ENCODE peak calls at places on chromosomes 2 and 18, in eight cellular contexts. U is activated T-cell treated with anti-CD3 and anti-CD28 coated beads for 1 hour; K is brain microvascular endothelial cell; O is stimulated activated CD4-positive, alpha-beta T cell treated with anti-CD3 and anti-CD28 coated beads, Interleukin-15, amount 100 ng/mL, for 1 hour; C is activated CD4-positive, alpha-beta T cell treated with anti-CD3 and anti-CD28 coated beads, Interleukin-2, amount 50 U/mL, for 4 hours; T is kidney; Y is putamen; J is cardiac fibroblast. W is an unnamed sample.

GRCh38 chr2:169815849-169816248 is 8.9 kb downstream of the METTL5 start:
- DNase-seq in U (no peak), C (no peak), Y (no peak), J (peak; percentile 92), O (no peak), T (no peak), K (peak; percentile 86), W (no peak)

GRCh38 chr2:152223997-152224396 is 48.4 kb upstream of the STAM2 start:
- DNase-seq in K (no peak), T (no peak), U (no peak), Y (peak; percentile 9), C (no peak), J (no peak), O (no peak), W (no peak)

GRCh38 chr2:85999131-85999831 is 106.4 kb downstream of the POLR1A start:
- DNase-seq in U (peak; percentile 11), K (peak; percentile 54), C (peak; percentile 23), O (no peak), Y (no peak), T (no peak), J (peak; percentile 46), W (no peak)

GRCh38 chr2:70603066-70603465 is 49.4 kb upstream of the TGFA start:
- DNase-seq in Y (no peak), C (no peak), K (no peak), O (no peak), T (no peak), U (no peak), J (no peak), W (no peak)

GRCh38 chr2:161418715-161419337 is 2.7 kb downstream of the TBR1 start:
- DNase-seq in O (no peak), C (no peak), U (no peak), K (no peak), Y (no peak), J (no peak), T (no peak), W (no peak)

GRCh38 chr2:207428573-207428972 is 101.2 kb upstream of the CREB1 start:
- DNase-seq in J (no peak), U (no peak), T (no peak), O (no peak), Y (no peak), K (no peak), C (no peak), W (no peak)

GRCh38 chr18:2337552-2338141 is 233.7 kb downstream of the METTL4 start:
- DNase-seq in C (peak; percentile 35), U (peak; percentile 32), K (peak; percentile 31), Y (no peak), T (no peak), J (peak; percentile 61), O (peak; percentile 12), W (no peak)

GRCh38 chr2:188235364-188235763 is 56.3 kb upstream of the GULP1 start:
- DNase-seq in J (no peak), U (no peak), Y (no peak), T (no peak), K (no peak), C (no peak), O (no peak), W (no peak)

GRCh38 chr2:188978291-188979081 is 4.3 kb downstream of the COL3A1 start:
- DNase-seq in T (no peak), C (no peak), O (no peak), Y (no peak), K (peak; percentile 70), J (peak; percentile 88), U (no peak), W (no peak)

GRCh38 chr2:196336715-196337617 is 165.6 kb upstream of the STK17B start:
- DNase-seq in U (peak; percentile 3), K (no peak), T (no peak), O (no peak), Y (peak; percentile 15), J (peak; percentile 67), C (peak; percentile 4), W (no peak)

GRCh38 chr2:199465988-199466703 is 8.4 kb upstream of the SATB2 start:
- DNase-seq in T (no peak), K (no peak), U (no peak), C (no peak), J (no peak), Y (no peak), O (no peak), W (no peak)

GRCh38 chr2:234816056-234816455 is 135.8 kb upstream of the SH3BP4 start:
- DNase-seq in O (no peak), Y (no peak), U (no peak), T (no peak), J (no peak), C (no peak), K (no peak), W (no peak)

GRCh38 chr2:69190743-69191425 is 177.9 kb downstream of the ANTXR1 start:
- DNase-seq in O (no peak), C (no peak), T (no peak), J (no peak), Y (no peak), U (no peak), K (no peak), W (no peak)

GRCh38 chr18:449374-449773 is 51.1 kb downstream of the COLEC12 start:
- DNase-seq in Y (no peak), J (no peak), T (no peak), U (no peak), O (no peak), K (no peak), C (no peak), W (no peak)